ENCODE peak calls at places on chromosomes 12 and 14, in eight cellular contexts. X, N, H, D, K, L, Y and A are unnamed samples. For H3K4me1, the result is how much of the 10 kb centered on the place peaks cover.

GRCh38 chr12:60070541-60070940 is 474.7 kb downstream of the SLC16A7 start:
- DNase-seq in X (no peak), N (peak), H (no peak), D (no peak), K (no peak), L (peak), Y (no peak), A (no peak)

GRCh38 chr12:22781339-22781738 is 156.4 kb downstream of the ETNK1 start:
- DNase-seq in X (no peak), N (no peak), H (no peak), D (no peak), K (no peak), L (no peak), Y (no peak), A (no peak)

GRCh38 chr14:22820731-22821130 is 5.5 kb upstream of the SLC7A7 start:
- DNase-seq in X (no peak), N (peak), H (no peak), D (no peak), K (no peak), L (peak), Y (no peak), A (no peak)

GRCh38 chr14:73240816-73241480 is 3.6 kb downstream of the PAPLN start:
- DNase-seq in X (no peak), N (no peak), H (no peak), D (no peak), K (peak), L (no peak), Y (no peak), A (no peak)

GRCh38 chr12:7113389-7113871 is 4.4 kb upstream of the C1RL start:
- DNase-seq in X (peak), N (peak), H (peak), D (peak), K (no peak), L (no peak), Y (no peak), A (peak)

GRCh38 chr12:116287850-116288301 is 10.4 kb upstream of the MED13L start:
- DNase-seq in X (no peak), N (no peak), H (no peak), D (no peak), K (no peak), L (no peak), Y (no peak), A (no peak)

GRCh38 chr14:100271247-100271939 is 32.4 kb downstream of the YY1 start:
- DNase-seq in X (no peak), N (peak), H (peak), D (no peak), K (no peak), L (no peak), Y (no peak), A (peak)

GRCh38 chr12:32048791-32049190 is 57.9 kb upstream of the BICD1 start:
- DNase-seq in X (no peak), N (no peak), H (no peak), D (no peak), K (no peak), L (no peak), Y (no peak), A (no peak)

GRCh38 chr12:106135781-106136180 is 3.0 kb downstream of the NUAK1 start:
- DNase-seq in X (peak), N (peak), H (no peak), D (no peak), K (no peak), L (peak), Y (no peak), A (no peak)

GRCh38 chr12:94263011-94263786 is 114.8 kb downstream of the PLXNC1 start:
- DNase-seq in X (no peak), N (peak), H (peak), D (peak), K (no peak), L (no peak), Y (no peak), A (no peak)

GRCh38 chr12:50261654-50262053 is 21.7 kb downstream of the LIMA1 start:
- DNase-seq in X (no peak), N (peak), H (no peak), D (no peak), K (no peak), L (no peak), Y (no peak), A (no peak)

GRCh38 chr12:4648099-4648498 is 752 bp downstream of the AKAP3 start:
- DNase-seq in X (no peak), N (peak), H (no peak), D (no peak), K (no peak), L (peak), Y (no peak), A (no peak)

GRCh38 chr14:81450100-81450531 is 50.0 kb upstream of the STON2 start:
- DNase-seq in X (peak), N (peak), H (no peak), D (no peak), K (no peak), L (peak), Y (peak), A (no peak)

GRCh38 chr12:41288188-41288811 is 100.2 kb downstream of the PDZRN4 start:
- DNase-seq in X (no peak), N (no peak), H (no peak), D (no peak), K (no peak), L (no peak), Y (no peak), A (no peak)

GRCh38 chr12:131052891-131053290 is 99.2 kb downstream of the ADGRD1 start:
- DNase-seq in X (no peak), N (no peak), H (no peak), D (no peak), K (peak), L (no peak), Y (no peak), A (no peak)

GRCh38 chr14:81265641-81266169 is 44.9 kb upstream of the GTF2A1 start:
- DNase-seq in X (no peak), N (no peak), H (no peak), D (no peak), K (no peak), L (no peak), Y (no peak), A (no peak)

GRCh38 chr12:4108803-4109345 is 164.7 kb upstream of the CCND2 start:
- DNase-seq in X (no peak), N (peak), H (no peak), D (no peak), K (no peak), L (no peak), Y (no peak), A (no peak)

GRCh38 chr14:64702493-64703392 is 1.5 kb upstream of the PLEKHG3 start:
- DNase-seq in X (peak), N (no peak), H (peak), D (peak), K (peak), L (no peak), Y (no peak), A (no peak)

GRCh38 chr14:35879141-35879648 is 53.1 kb downstream of the BRMS1L start:
- DNase-seq in X (no peak), N (peak), H (no peak), D (no peak), K (no peak), L (peak), Y (no peak), A (no peak)

GRCh38 chr12:18631339-18631738 is 106.5 kb downstream of the PLCZ1 start:
- DNase-seq in X (no peak), N (no peak), H (no peak), D (no peak), K (no peak), L (no peak), Y (no peak), A (no peak)

GRCh38 chr12:22525426-22525825 is 18.9 kb downstream of the C2CD5 start:
- DNase-seq in X (no peak), N (peak), H (no peak), D (no peak), K (no peak), L (peak), Y (no peak), A (no peak)

GRCh38 chr12:57744194-57744776 is 554 bp upstream of the TSPAN31 start:
- DNase-seq in X (no peak), N (peak), H (peak), D (peak), K (peak), L (no peak), Y (peak), A (peak)
- H3K4me1 ChIP-seq in X (under half), N (under half), H (under half), D (half or more), K (under half), L (under half), Y (under half), A (under half)

DNA sequence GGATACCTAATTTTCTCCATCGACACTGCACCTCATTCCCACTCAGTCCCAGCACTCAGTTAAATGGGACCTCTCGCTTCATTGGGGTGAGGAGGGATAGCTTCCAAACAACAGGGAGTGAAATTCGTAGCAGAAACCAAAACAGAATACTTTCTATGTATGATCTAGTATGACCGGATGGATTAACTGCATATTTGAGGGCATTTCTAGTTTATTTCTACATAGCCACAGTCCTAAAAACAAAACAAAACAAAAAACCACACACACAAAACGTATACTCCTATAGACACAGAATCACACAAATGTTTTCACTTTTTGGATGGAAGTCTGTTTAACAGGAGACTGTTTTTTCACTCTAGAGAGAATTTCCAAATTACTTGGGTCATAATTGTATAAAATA is 307.5 kb upstream of the FKBP4 start:
- DNase-seq in X (no peak), N (no peak), H (no peak), D (no peak), K (no peak), L (no peak), Y (no peak), A (no peak)
- H3K4me3 ChIP-seq in X (no peak), N (no peak), H (no peak), D (no peak), K (no peak), L (no peak), Y (no peak), A (no peak)

GRCh38 chr12:28223853-28224252 is 33.6 kb downstream of the CCDC91 start:
- DNase-seq in X (no peak), N (no peak), H (no peak), D (no peak), K (no peak), L (no peak), Y (no peak), A (no peak)
- H3K4me1 ChIP-seq in X (under half), N (under half), H (under half), D (under half), K (under half), L (under half), Y (under half), A (under half)

GRCh38 chr14:101558739-101559240 is 2.5 kb upstream of the DIO3 start:
- DNase-seq in X (no peak), N (no peak), H (no peak), D (no peak), K (no peak), L (no peak), Y (no peak), A (no peak)

GRCh38 chr14:101556566-101557320 is 4.6 kb upstream of the DIO3 start:
- DNase-seq in X (no peak), N (no peak), H (no peak), D (no peak), K (no peak), L (no peak), Y (no peak), A (no peak)

GRCh38 chr14:101557321-101557695 is 4.0 kb upstream of the DIO3 start:
- DNase-seq in X (no peak), N (no peak), H (no peak), D (no peak), K (no peak), L (no peak), Y (no peak), A (no peak)

GRCh38 chr14:101559250-101559623 is 2.1 kb upstream of the DIO3 start:
- DNase-seq in X (no peak), N (no peak), H (no peak), D (no peak), K (no peak), L (no peak), Y (no peak), A (no peak)

GRCh38 chr14:101557811-101558738 is 3.2 kb upstream of the DIO3 start:
- DNase-seq in X (peak), N (peak), H (peak), D (no peak), K (no peak), L (no peak), Y (no peak), A (no peak)
- H3K4me3 ChIP-seq in X (no peak), N (no peak), H (no peak), D (no peak), K (peak), L (no peak), Y (no peak), A (no peak)

GRCh38 chr12:54412786-54413185 is 6.3 kb downstream of the ITGA5 start:
- DNase-seq in X (no peak), N (peak), H (no peak), D (no peak), K (no peak), L (no peak), Y (no peak), A (no peak)
- H3K4me1 ChIP-seq in X (under half), N (half or more), H (under half), D (half or more), K (under half), L (under half), Y (half or more), A (under half)

DNA sequence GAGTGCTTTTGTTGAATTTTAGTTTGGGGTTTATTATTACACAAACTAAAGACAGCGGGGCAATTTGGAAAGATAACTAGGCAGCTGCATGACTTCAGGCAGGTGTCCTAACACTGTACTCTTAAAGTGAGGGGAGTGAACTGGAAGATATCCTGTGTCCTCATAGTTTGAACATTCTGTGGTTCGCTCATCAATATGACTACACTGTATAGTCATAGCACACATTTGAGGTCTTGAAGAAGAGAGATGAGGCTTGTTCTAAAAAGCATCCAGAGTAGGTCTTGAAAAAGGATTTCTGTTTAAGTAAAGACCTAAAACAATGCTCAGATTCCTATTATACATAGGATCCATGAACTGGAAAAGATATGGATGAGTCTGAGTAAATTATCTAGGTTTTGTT is 1.8 kb upstream of the MAP3K9 start:
- DNase-seq in X (no peak), N (no peak), H (no peak), D (no peak), K (no peak), L (no peak), Y (no peak), A (no peak)
- H3K4me3 ChIP-seq in X (peak), N (no peak), H (no peak), D (no peak), K (no peak), L (no peak), Y (no peak), A (no peak)

GRCh38 chr12:107779077-107779840 is 4.8 kb downstream of the ASCL4 start:
- DNase-seq in X (no peak), N (no peak), H (no peak), D (no peak), K (no peak), L (no peak), Y (peak), A (no peak)

GRCh38 chr12:107776171-107776570 is 1.7 kb downstream of the ASCL4 start:
- DNase-seq in X (no peak), N (no peak), H (no peak), D (no peak), K (no peak), L (no peak), Y (no peak), A (no peak)

GRCh38 chr12:107774349-107775029 is at the start of gene ASCL4:
- DNase-seq in X (peak), N (no peak), H (no peak), D (no peak), K (no peak), L (no peak), Y (no peak), A (no peak)

GRCh38 chr12:107778383-107779015 is 4.0 kb downstream of the ASCL4 start:
- DNase-seq in X (no peak), N (no peak), H (peak), D (no peak), K (no peak), L (no peak), Y (no peak), A (no peak)

DNA sequence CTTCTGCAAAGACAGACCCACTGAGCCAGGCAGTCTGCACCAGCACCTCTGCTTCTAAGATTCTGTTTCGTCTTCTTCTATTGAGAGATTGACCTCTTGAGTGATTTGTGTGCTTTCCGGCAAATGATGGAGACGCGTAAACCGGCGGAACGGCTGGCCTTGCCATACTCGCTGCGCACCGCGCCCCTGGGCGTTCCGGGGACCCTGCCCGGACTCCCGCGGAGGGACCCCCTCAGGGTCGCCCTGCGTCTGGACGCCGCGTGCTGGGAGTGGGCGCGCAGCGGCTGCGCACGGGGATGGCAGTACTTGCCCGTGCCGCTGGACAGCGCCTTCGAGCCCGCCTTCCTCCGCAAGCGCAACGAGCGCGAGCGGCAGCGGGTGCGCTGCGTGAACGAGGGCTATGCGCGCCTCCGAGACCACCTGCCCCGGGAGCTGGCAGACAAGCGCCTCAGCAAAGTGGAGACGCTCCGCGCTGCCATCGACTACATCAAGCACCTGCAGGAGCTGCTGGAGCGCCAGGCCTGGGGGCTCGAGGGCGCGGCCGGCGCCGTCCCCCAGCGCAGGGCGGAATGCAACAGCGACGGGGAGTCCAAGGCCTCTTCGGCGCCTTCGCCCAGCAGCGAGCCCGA is 703 bp downstream of the ASCL4 start:
- DNase-seq in X (peak), N (peak), H (no peak), D (no peak), K (no peak), L (no peak), Y (no peak), A (no peak)
- H3K4me1 ChIP-seq in X (under half), N (under half), H (under half), D (under half), K (under half), L (under half), Y (under half), A (under half)

GRCh38 chr12:64679487-64679983 is 69.2 kb downstream of the RASSF3 start:
- DNase-seq in X (no peak), N (peak), H (peak), D (peak), K (peak), L (peak), Y (peak), A (no peak)

GRCh38 chr12:64680235-64680634 is 69.9 kb downstream of the RASSF3 start:
- DNase-seq in X (no peak), N (no peak), H (peak), D (no peak), K (no peak), L (no peak), Y (no peak), A (no peak)

GRCh38 chr12:64678248-64678647 is 68.0 kb downstream of the RASSF3 start:
- DNase-seq in X (no peak), N (no peak), H (no peak), D (no peak), K (no peak), L (no peak), Y (no peak), A (no peak)

GRCh38 chr12:64681200-64682052 is 71.1 kb downstream of the RASSF3 start:
- DNase-seq in X (no peak), N (no peak), H (no peak), D (no peak), K (no peak), L (no peak), Y (no peak), A (no peak)

GRCh38 chr12:64678835-64679234 is 68.5 kb downstream of the RASSF3 start:
- DNase-seq in X (no peak), N (no peak), H (no peak), D (no peak), K (no peak), L (no peak), Y (no peak), A (no peak)
- H3K4me3 ChIP-seq in X (no peak), N (no peak), H (no peak), D (no peak), K (no peak), L (no peak), Y (no peak), A (no peak)

GRCh38 chr12:57131896-57132744 is 3.8 kb downstream of the LRP1 start:
- DNase-seq in X (no peak), N (peak), H (peak), D (no peak), K (no peak), L (no peak), Y (no peak), A (no peak)
- H3K4me1 ChIP-seq in X (half or more), N (half or more), H (under half), D (under half), K (under half), L (half or more), Y (half or more), A (under half)

GRCh38 chr14:28760431-28760996 is 6.1 kb upstream of the FOXG1 start:
- DNase-seq in X (no peak), N (no peak), H (no peak), D (no peak), K (no peak), L (no peak), Y (no peak), A (no peak)
- H3K4me3 ChIP-seq in X (peak), N (no peak), H (no peak), D (no peak), K (no peak), L (no peak), Y (no peak), A (no peak)